ENCODE peak calls at places on chromosomes 4 and X, in nine cellular contexts. One of them, this sample, is unnamed.

GRCh38 chr4:189941005-189941450 is 356 bp downstream of the FRG1 start:
- DNase-seq in HEK293T: peak
- DNase-seq in astrocyte of the spinal cord: no peak
- DNase-seq in lower leg skin: peak
- DNase-seq in stimulated activated CD4-positive, alpha-beta T cell treated with anti-CD3 and anti-CD28 coated beads, Interleukin-1b, Interleukin-23, amount 100 ng/mL, for 48 hours: no peak
- DNase-seq in HT-29: no peak
- DNase-seq in NCI-H1105: no peak
- DNase-seq in fibroblast of lung: no peak
- DNase-seq in T-helper 17 cell: no peak
- DNase-seq in this sample: no peak

GRCh38 chr4:152161676-152162330 is 374.1 kb downstream of the FBXW7 start:
- DNase-seq in HEK293T: no peak
- DNase-seq in astrocyte of the spinal cord: no peak
- DNase-seq in lower leg skin: no peak
- DNase-seq in stimulated activated CD4-positive, alpha-beta T cell treated with anti-CD3 and anti-CD28 coated beads, Interleukin-1b, Interleukin-23, amount 100 ng/mL, for 48 hours: no peak
- DNase-seq in HT-29: no peak
- DNase-seq in NCI-H1105: no peak
- DNase-seq in fibroblast of lung: peak
- DNase-seq in T-helper 17 cell: no peak
- DNase-seq in this sample: no peak

GRCh38 chr4:76011700-76012387 is 4.5 kb upstream of the CXCL9 start:
- DNase-seq in HEK293T: no peak
- DNase-seq in astrocyte of the spinal cord: peak
- DNase-seq in lower leg skin: no peak
- DNase-seq in stimulated activated CD4-positive, alpha-beta T cell treated with anti-CD3 and anti-CD28 coated beads, Interleukin-1b, Interleukin-23, amount 100 ng/mL, for 48 hours: no peak
- DNase-seq in HT-29: no peak
- DNase-seq in NCI-H1105: no peak
- DNase-seq in fibroblast of lung: peak
- DNase-seq in T-helper 17 cell: no peak
- DNase-seq in this sample: peak

GRCh38 chrX:150759568-150760416 is 66.6 kb downstream of the MTMR1 start:
- DNase-seq in HEK293T: no peak
- DNase-seq in astrocyte of the spinal cord: peak
- DNase-seq in lower leg skin: no peak
- DNase-seq in stimulated activated CD4-positive, alpha-beta T cell treated with anti-CD3 and anti-CD28 coated beads, Interleukin-1b, Interleukin-23, amount 100 ng/mL, for 48 hours: no peak
- DNase-seq in HT-29: no peak
- DNase-seq in NCI-H1105: no peak
- DNase-seq in fibroblast of lung: no peak
- DNase-seq in T-helper 17 cell: no peak
- DNase-seq in this sample: no peak

GRCh38 chrX:40012039-40012799 is 85.5 kb downstream of the BCOR start:
- DNase-seq in HEK293T: no peak
- DNase-seq in astrocyte of the spinal cord: peak
- DNase-seq in lower leg skin: no peak
- DNase-seq in stimulated activated CD4-positive, alpha-beta T cell treated with anti-CD3 and anti-CD28 coated beads, Interleukin-1b, Interleukin-23, amount 100 ng/mL, for 48 hours: no peak
- DNase-seq in HT-29: peak
- DNase-seq in NCI-H1105: peak
- DNase-seq in fibroblast of lung: peak
- DNase-seq in T-helper 17 cell: no peak
- DNase-seq in this sample: peak

GRCh38 chrX:56232221-56233082 is at the start of gene KLF8:
- DNase-seq in HEK293T: peak
- DNase-seq in astrocyte of the spinal cord: no peak
- DNase-seq in lower leg skin: peak
- DNase-seq in stimulated activated CD4-positive, alpha-beta T cell treated with anti-CD3 and anti-CD28 coated beads, Interleukin-1b, Interleukin-23, amount 100 ng/mL, for 48 hours: peak
- DNase-seq in HT-29: no peak
- DNase-seq in NCI-H1105: no peak
- DNase-seq in fibroblast of lung: no peak
- DNase-seq in T-helper 17 cell: peak
- DNase-seq in this sample: no peak

GRCh38 chr4:123749408-123749807 is 352.8 kb downstream of the SPRY1 start:
- DNase-seq in HEK293T: no peak
- DNase-seq in astrocyte of the spinal cord: no peak
- DNase-seq in lower leg skin: no peak
- DNase-seq in stimulated activated CD4-positive, alpha-beta T cell treated with anti-CD3 and anti-CD28 coated beads, Interleukin-1b, Interleukin-23, amount 100 ng/mL, for 48 hours: no peak
- DNase-seq in HT-29: no peak
- DNase-seq in NCI-H1105: no peak
- DNase-seq in fibroblast of lung: no peak
- DNase-seq in T-helper 17 cell: no peak
- DNase-seq in this sample: no peak

GRCh38 chr4:109801895-109802319 is at the start of gene CFI:
- DNase-seq in HEK293T: no peak
- DNase-seq in astrocyte of the spinal cord: peak
- DNase-seq in lower leg skin: no peak
- DNase-seq in stimulated activated CD4-positive, alpha-beta T cell treated with anti-CD3 and anti-CD28 coated beads, Interleukin-1b, Interleukin-23, amount 100 ng/mL, for 48 hours: no peak
- DNase-seq in HT-29: peak
- DNase-seq in NCI-H1105: no peak
- DNase-seq in fibroblast of lung: peak
- DNase-seq in T-helper 17 cell: no peak
- DNase-seq in this sample: peak

GRCh38 chr4:7169134-7169533 is 23.2 kb upstream of the SORCS2 start:
- DNase-seq in HEK293T: no peak
- DNase-seq in astrocyte of the spinal cord: no peak
- DNase-seq in lower leg skin: peak
- DNase-seq in stimulated activated CD4-positive, alpha-beta T cell treated with anti-CD3 and anti-CD28 coated beads, Interleukin-1b, Interleukin-23, amount 100 ng/mL, for 48 hours: no peak
- DNase-seq in HT-29: no peak
- DNase-seq in NCI-H1105: no peak
- DNase-seq in fibroblast of lung: no peak
- DNase-seq in T-helper 17 cell: no peak
- DNase-seq in this sample: no peak

GRCh38 chr4:10015140-10015753 is 6.0 kb downstream of the SLC2A9 start:
- DNase-seq in HEK293T: no peak
- DNase-seq in astrocyte of the spinal cord: peak
- DNase-seq in lower leg skin: no peak
- DNase-seq in stimulated activated CD4-positive, alpha-beta T cell treated with anti-CD3 and anti-CD28 coated beads, Interleukin-1b, Interleukin-23, amount 100 ng/mL, for 48 hours: no peak
- DNase-seq in HT-29: peak
- DNase-seq in NCI-H1105: peak
- DNase-seq in fibroblast of lung: peak
- DNase-seq in T-helper 17 cell: no peak
- DNase-seq in this sample: peak

GRCh38 chrX:106894978-106895452 is 8.1 kb downstream of the RIPPLY1 start:
- DNase-seq in HEK293T: no peak
- DNase-seq in astrocyte of the spinal cord: peak
- DNase-seq in lower leg skin: no peak
- DNase-seq in stimulated activated CD4-positive, alpha-beta T cell treated with anti-CD3 and anti-CD28 coated beads, Interleukin-1b, Interleukin-23, amount 100 ng/mL, for 48 hours: no peak
- DNase-seq in HT-29: peak
- DNase-seq in NCI-H1105: no peak
- DNase-seq in fibroblast of lung: peak
- DNase-seq in T-helper 17 cell: no peak
- DNase-seq in this sample: peak

GRCh38 chrX:69305333-69306062 is 140.2 kb upstream of the PJA1 start:
- DNase-seq in HEK293T: no peak
- DNase-seq in astrocyte of the spinal cord: no peak
- DNase-seq in lower leg skin: no peak
- DNase-seq in stimulated activated CD4-positive, alpha-beta T cell treated with anti-CD3 and anti-CD28 coated beads, Interleukin-1b, Interleukin-23, amount 100 ng/mL, for 48 hours: no peak
- DNase-seq in HT-29: no peak
- DNase-seq in NCI-H1105: no peak
- DNase-seq in fibroblast of lung: no peak
- DNase-seq in T-helper 17 cell: no peak
- DNase-seq in this sample: no peak

GRCh38 chrX:51571821-51572220 is 46.9 kb downstream of the CENPVL3 start:
- DNase-seq in HEK293T: no peak
- DNase-seq in astrocyte of the spinal cord: no peak
- DNase-seq in lower leg skin: no peak
- DNase-seq in stimulated activated CD4-positive, alpha-beta T cell treated with anti-CD3 and anti-CD28 coated beads, Interleukin-1b, Interleukin-23, amount 100 ng/mL, for 48 hours: no peak
- DNase-seq in HT-29: no peak
- DNase-seq in NCI-H1105: no peak
- DNase-seq in fibroblast of lung: no peak
- DNase-seq in T-helper 17 cell: no peak
- DNase-seq in this sample: no peak

GRCh38 chr4:53322696-53323095 is 43.2 kb downstream of the SCFD2 start:
- DNase-seq in HEK293T: no peak
- DNase-seq in astrocyte of the spinal cord: no peak
- DNase-seq in lower leg skin: no peak
- DNase-seq in stimulated activated CD4-positive, alpha-beta T cell treated with anti-CD3 and anti-CD28 coated beads, Interleukin-1b, Interleukin-23, amount 100 ng/mL, for 48 hours: no peak
- DNase-seq in HT-29: peak
- DNase-seq in NCI-H1105: no peak
- DNase-seq in fibroblast of lung: no peak
- DNase-seq in T-helper 17 cell: no peak
- DNase-seq in this sample: no peak

GRCh38 chr4:8916251-8916913 is 44.7 kb upstream of the HMX1 start:
- DNase-seq in HEK293T: no peak
- DNase-seq in astrocyte of the spinal cord: no peak
- DNase-seq in lower leg skin: peak
- DNase-seq in stimulated activated CD4-positive, alpha-beta T cell treated with anti-CD3 and anti-CD28 coated beads, Interleukin-1b, Interleukin-23, amount 100 ng/mL, for 48 hours: no peak
- DNase-seq in HT-29: no peak
- DNase-seq in NCI-H1105: no peak
- DNase-seq in fibroblast of lung: no peak
- DNase-seq in T-helper 17 cell: no peak
- DNase-seq in this sample: no peak

GRCh38 chr4:566508-567295 is 9.4 kb downstream of the TMEM271 start:
- DNase-seq in HEK293T: no peak
- DNase-seq in astrocyte of the spinal cord: no peak
- DNase-seq in lower leg skin: no peak
- DNase-seq in stimulated activated CD4-positive, alpha-beta T cell treated with anti-CD3 and anti-CD28 coated beads, Interleukin-1b, Interleukin-23, amount 100 ng/mL, for 48 hours: no peak
- DNase-seq in HT-29: no peak
- DNase-seq in NCI-H1105: no peak
- DNase-seq in fibroblast of lung: no peak
- DNase-seq in T-helper 17 cell: no peak
- DNase-seq in this sample: peak

GRCh38 chr4:167767281-167767680 is 325.1 kb upstream of the ANXA10 start:
- DNase-seq in HEK293T: no peak
- DNase-seq in astrocyte of the spinal cord: no peak
- DNase-seq in lower leg skin: no peak
- DNase-seq in stimulated activated CD4-positive, alpha-beta T cell treated with anti-CD3 and anti-CD28 coated beads, Interleukin-1b, Interleukin-23, amount 100 ng/mL, for 48 hours: no peak
- DNase-seq in HT-29: no peak
- DNase-seq in NCI-H1105: no peak
- DNase-seq in fibroblast of lung: no peak
- DNase-seq in T-helper 17 cell: no peak
- DNase-seq in this sample: no peak

GRCh38 chrX:133598596-133599334 is 183.5 kb upstream of the GPC4 start:
- DNase-seq in HEK293T: no peak
- DNase-seq in astrocyte of the spinal cord: no peak
- DNase-seq in lower leg skin: no peak
- DNase-seq in stimulated activated CD4-positive, alpha-beta T cell treated with anti-CD3 and anti-CD28 coated beads, Interleukin-1b, Interleukin-23, amount 100 ng/mL, for 48 hours: no peak
- DNase-seq in HT-29: no peak
- DNase-seq in NCI-H1105: no peak
- DNase-seq in fibroblast of lung: no peak
- DNase-seq in T-helper 17 cell: no peak
- DNase-seq in this sample: no peak

GRCh38 chr4:1084394-1084793 is 29.0 kb downstream of the RNF212 start:
- DNase-seq in HEK293T: no peak
- DNase-seq in astrocyte of the spinal cord: no peak
- DNase-seq in lower leg skin: peak
- DNase-seq in stimulated activated CD4-positive, alpha-beta T cell treated with anti-CD3 and anti-CD28 coated beads, Interleukin-1b, Interleukin-23, amount 100 ng/mL, for 48 hours: no peak
- DNase-seq in HT-29: no peak
- DNase-seq in NCI-H1105: no peak
- DNase-seq in fibroblast of lung: no peak
- DNase-seq in T-helper 17 cell: no peak
- DNase-seq in this sample: no peak

GRCh38 chrX:144275826-144276225 is 392.0 kb downstream of the UBE2NL start:
- DNase-seq in HEK293T: no peak
- DNase-seq in astrocyte of the spinal cord: no peak
- DNase-seq in lower leg skin: no peak
- DNase-seq in stimulated activated CD4-positive, alpha-beta T cell treated with anti-CD3 and anti-CD28 coated beads, Interleukin-1b, Interleukin-23, amount 100 ng/mL, for 48 hours: no peak
- DNase-seq in HT-29: no peak
- DNase-seq in NCI-H1105: no peak
- DNase-seq in fibroblast of lung: no peak
- DNase-seq in T-helper 17 cell: no peak
- DNase-seq in this sample: no peak

GRCh38 chr4:73520821-73521220 is 39.3 kb downstream of the AFM start:
- DNase-seq in HEK293T: no peak
- DNase-seq in astrocyte of the spinal cord: peak
- DNase-seq in lower leg skin: no peak
- DNase-seq in stimulated activated CD4-positive, alpha-beta T cell treated with anti-CD3 and anti-CD28 coated beads, Interleukin-1b, Interleukin-23, amount 100 ng/mL, for 48 hours: no peak
- DNase-seq in HT-29: no peak
- DNase-seq in NCI-H1105: no peak
- DNase-seq in fibroblast of lung: peak
- DNase-seq in T-helper 17 cell: no peak
- DNase-seq in this sample: peak

GRCh38 chr4:121799888-121800501 is 1.1 kb upstream of the EXOSC9 start:
- DNase-seq in HEK293T: no peak
- DNase-seq in astrocyte of the spinal cord: no peak
- DNase-seq in lower leg skin: no peak
- DNase-seq in stimulated activated CD4-positive, alpha-beta T cell treated with anti-CD3 and anti-CD28 coated beads, Interleukin-1b, Interleukin-23, amount 100 ng/mL, for 48 hours: no peak
- DNase-seq in HT-29: no peak
- DNase-seq in NCI-H1105: no peak
- DNase-seq in fibroblast of lung: no peak
- DNase-seq in T-helper 17 cell: no peak
- DNase-seq in this sample: no peak

GRCh38 chr4:6641971-6642320 is 1.5 kb downstream of the MRFAP1 start:
- DNase-seq in HEK293T: no peak
- DNase-seq in astrocyte of the spinal cord: no peak
- DNase-seq in lower leg skin: peak
- DNase-seq in stimulated activated CD4-positive, alpha-beta T cell treated with anti-CD3 and anti-CD28 coated beads, Interleukin-1b, Interleukin-23, amount 100 ng/mL, for 48 hours: no peak
- DNase-seq in HT-29: no peak
- DNase-seq in NCI-H1105: no peak
- DNase-seq in fibroblast of lung: no peak
- DNase-seq in T-helper 17 cell: no peak
- DNase-seq in this sample: peak

GRCh38 chrX:136266828-136267227 is 15.6 kb upstream of the MAP7D3 start:
- DNase-seq in HEK293T: no peak
- DNase-seq in astrocyte of the spinal cord: no peak
- DNase-seq in lower leg skin: no peak
- DNase-seq in stimulated activated CD4-positive, alpha-beta T cell treated with anti-CD3 and anti-CD28 coated beads, Interleukin-1b, Interleukin-23, amount 100 ng/mL, for 48 hours: no peak
- DNase-seq in HT-29: no peak
- DNase-seq in NCI-H1105: no peak
- DNase-seq in fibroblast of lung: no peak
- DNase-seq in T-helper 17 cell: no peak
- DNase-seq in this sample: no peak

GRCh38 chr4:98828801-98829200 is 100.1 kb downstream of the EIF4E start:
- DNase-seq in HEK293T: no peak
- DNase-seq in astrocyte of the spinal cord: peak
- DNase-seq in lower leg skin: no peak
- DNase-seq in stimulated activated CD4-positive, alpha-beta T cell treated with anti-CD3 and anti-CD28 coated beads, Interleukin-1b, Interleukin-23, amount 100 ng/mL, for 48 hours: peak
- DNase-seq in HT-29: peak
- DNase-seq in NCI-H1105: no peak
- DNase-seq in fibroblast of lung: peak
- DNase-seq in T-helper 17 cell: no peak
- DNase-seq in this sample: no peak

GRCh38 chr4:183449193-183449888 is 4.9 kb downstream of the CDKN2AIP start:
- DNase-seq in HEK293T: no peak
- DNase-seq in astrocyte of the spinal cord: no peak
- DNase-seq in lower leg skin: no peak
- DNase-seq in stimulated activated CD4-positive, alpha-beta T cell treated with anti-CD3 and anti-CD28 coated beads, Interleukin-1b, Interleukin-23, amount 100 ng/mL, for 48 hours: no peak
- DNase-seq in HT-29: no peak
- DNase-seq in NCI-H1105: no peak
- DNase-seq in fibroblast of lung: peak
- DNase-seq in T-helper 17 cell: no peak
- DNase-seq in this sample: peak

GRCh38 chrX:13340182-13340791 is 20.4 kb upstream of the ATXN3L start:
- DNase-seq in HEK293T: no peak
- DNase-seq in astrocyte of the spinal cord: no peak
- DNase-seq in lower leg skin: no peak
- DNase-seq in stimulated activated CD4-positive, alpha-beta T cell treated with anti-CD3 and anti-CD28 coated beads, Interleukin-1b, Interleukin-23, amount 100 ng/mL, for 48 hours: no peak
- DNase-seq in HT-29: no peak
- DNase-seq in NCI-H1105: no peak
- DNase-seq in fibroblast of lung: no peak
- DNase-seq in T-helper 17 cell: no peak
- DNase-seq in this sample: peak

GRCh38 chr4:81499840-81500239 is 28.1 kb upstream of the RASGEF1B start:
- DNase-seq in HEK293T: no peak
- DNase-seq in astrocyte of the spinal cord: no peak
- DNase-seq in lower leg skin: no peak
- DNase-seq in stimulated activated CD4-positive, alpha-beta T cell treated with anti-CD3 and anti-CD28 coated beads, Interleukin-1b, Interleukin-23, amount 100 ng/mL, for 48 hours: no peak
- DNase-seq in HT-29: no peak
- DNase-seq in NCI-H1105: peak
- DNase-seq in fibroblast of lung: no peak
- DNase-seq in T-helper 17 cell: no peak
- DNase-seq in this sample: no peak

GRCh38 chrX:115021121-115021520 is 3.7 kb upstream of the IL13RA2 start:
- DNase-seq in HEK293T: no peak
- DNase-seq in astrocyte of the spinal cord: no peak
- DNase-seq in lower leg skin: no peak
- DNase-seq in stimulated activated CD4-positive, alpha-beta T cell treated with anti-CD3 and anti-CD28 coated beads, Interleukin-1b, Interleukin-23, amount 100 ng/mL, for 48 hours: no peak
- DNase-seq in HT-29: no peak
- DNase-seq in NCI-H1105: no peak
- DNase-seq in fibroblast of lung: no peak
- DNase-seq in T-helper 17 cell: no peak
- DNase-seq in this sample: peak

GRCh38 chr4:102678107-102678506 is 82.7 kb downstream of the MANBA start:
- DNase-seq in HEK293T: no peak
- DNase-seq in astrocyte of the spinal cord: no peak
- DNase-seq in lower leg skin: no peak
- DNase-seq in stimulated activated CD4-positive, alpha-beta T cell treated with anti-CD3 and anti-CD28 coated beads, Interleukin-1b, Interleukin-23, amount 100 ng/mL, for 48 hours: no peak
- DNase-seq in HT-29: no peak
- DNase-seq in NCI-H1105: no peak
- DNase-seq in fibroblast of lung: no peak
- DNase-seq in T-helper 17 cell: no peak
- DNase-seq in this sample: no peak

This sample was measured in IMR-90.